ENCODE peak calls at places on chromosomes 16 and 17, in four cellular contexts. One of them, this sample, is unnamed.

GRCh38 chr16:75488322-75488721 is 6.9 kb downstream of the CHST6 start:
- DNase-seq in GM12878: no peak
- DNase-seq in K562: no peak
- DNase-seq in IMR-90: no peak
- DNase-seq in this sample: no peak

GRCh38 chr16:85385463-85386331 is 227.4 kb upstream of the GSE1 start:
- DNase-seq in GM12878: no peak
- DNase-seq in K562: peak; percentile 58
- DNase-seq in IMR-90: no peak
- DNase-seq in this sample: no peak

GRCh38 chr16:79599256-79599836 is 1.2 kb downstream of the MAF start:
- DNase-seq in IMR-90: no peak
- DNase-seq in K562: no peak
- DNase-seq in GM12878: no peak
- DNase-seq in this sample: peak; percentile 6

GRCh38 chr17:78268191-78268874 is 36.9 kb downstream of the TMEM235 start:
- DNase-seq in K562: no peak
- DNase-seq in GM12878: no peak
- DNase-seq in IMR-90: no peak
- DNase-seq in this sample: no peak

GRCh38 chr17:10384175-10384574 is 11.4 kb upstream of the MYH13 start:
- DNase-seq in K562: no peak
- DNase-seq in IMR-90: no peak
- DNase-seq in GM12878: no peak
- DNase-seq in this sample: no peak

GRCh38 chr16:1535391-1536291 is 2.2 kb downstream of the TMEM204 start:
- DNase-seq in K562: peak; percentile 53
- DNase-seq in IMR-90: no peak
- DNase-seq in GM12878: no peak
- DNase-seq in this sample: no peak

GRCh38 chr17:39626671-39627169 is at the start of gene PPP1R1B:
- DNase-seq in IMR-90: no peak
- DNase-seq in K562: no peak
- DNase-seq in GM12878: no peak
- DNase-seq in this sample: no peak

GRCh38 chr17:29245401-29245800 is 1.3 kb upstream of the CRYBA1 start:
- DNase-seq in K562: no peak
- DNase-seq in GM12878: no peak
- DNase-seq in IMR-90: no peak
- DNase-seq in this sample: no peak

GRCh38 chr16:19323596-19323995 is 38.1 kb downstream of the CLEC19A start:
- DNase-seq in IMR-90: no peak
- DNase-seq in GM12878: no peak
- DNase-seq in K562: no peak
- DNase-seq in this sample: no peak

GRCh38 chr16:10408824-10409381 is 23.0 kb downstream of the ATF7IP2 start:
- DNase-seq in K562: no peak
- DNase-seq in IMR-90: no peak
- DNase-seq in GM12878: no peak
- DNase-seq in this sample: peak; percentile 8

GRCh38 chr17:1703063-1703462 is 7.1 kb downstream of the TLCD2 start:
- DNase-seq in K562: no peak
- DNase-seq in IMR-90: peak; percentile 37
- DNase-seq in GM12878: no peak
- DNase-seq in this sample: no peak

GRCh38 chr17:39591958-39592954 is 15.5 kb downstream of the NEUROD2 start:
- DNase-seq in K562: peak; percentile 66
- DNase-seq in GM12878: no peak
- DNase-seq in IMR-90: peak; percentile 50
- DNase-seq in this sample: peak; percentile 34

GRCh38 chr17:81365148-81365600 is 30.1 kb upstream of the BAHCC1 start:
- DNase-seq in IMR-90: peak; percentile 84
- DNase-seq in K562: peak; percentile 68
- DNase-seq in GM12878: no peak
- DNase-seq in this sample: peak; percentile 61

GRCh38 chr16:27902551-27902950 is 161.0 kb downstream of the GSG1L start:
- DNase-seq in K562: no peak
- DNase-seq in IMR-90: no peak
- DNase-seq in GM12878: no peak
- DNase-seq in this sample: no peak

GRCh38 chr17:75109047-75109406 is 742 bp upstream of the ARMC7 start:
- DNase-seq in K562: no peak
- DNase-seq in GM12878: no peak
- DNase-seq in IMR-90: no peak
- DNase-seq in this sample: no peak

GRCh38 chr17:410674-411401 is 58.2 kb upstream of the RPH3AL start:
- DNase-seq in IMR-90: peak; percentile 12
- DNase-seq in GM12878: no peak
- DNase-seq in K562: peak; percentile 29
- DNase-seq in this sample: peak; percentile 17

GRCh38 chr17:13541032-13541480 is 60.7 kb downstream of the HS3ST3A1 start:
- DNase-seq in K562: no peak
- DNase-seq in IMR-90: peak; percentile 96
- DNase-seq in GM12878: no peak
- DNase-seq in this sample: no peak

GRCh38 chr17:58412910-58413630 is 4.3 kb downstream of the RNF43 start:
- DNase-seq in GM12878: no peak
- DNase-seq in IMR-90: peak; percentile 9
- DNase-seq in K562: no peak
- DNase-seq in this sample: no peak

GRCh38 chr17:44353656-44354331 is 8.7 kb downstream of the GRN start:
- DNase-seq in GM12878: no peak
- DNase-seq in K562: peak; percentile 16
- DNase-seq in IMR-90: no peak
- DNase-seq in this sample: no peak

GRCh38 chr17:44356241-44356640 is 7.4 kb downstream of the FAM171A2 start:
- DNase-seq in IMR-90: no peak
- DNase-seq in K562: no peak
- DNase-seq in GM12878: no peak
- DNase-seq in this sample: no peak

GRCh38 chr17:44355310-44355640 is 8.4 kb downstream of the FAM171A2 start:
- DNase-seq in K562: peak; percentile 9
- DNase-seq in GM12878: no peak
- DNase-seq in IMR-90: no peak
- DNase-seq in this sample: no peak

GRCh38 chr17:44355642-44356099 is 8.0 kb downstream of the FAM171A2 start:
- DNase-seq in K562: no peak
- DNase-seq in GM12878: no peak
- DNase-seq in IMR-90: no peak
- DNase-seq in this sample: no peak

GRCh38 chr17:44354582-44355309 is 8.9 kb downstream of the FAM171A2 start:
- DNase-seq in IMR-90: no peak
- DNase-seq in K562: peak; percentile 19
- DNase-seq in GM12878: no peak
- DNase-seq in this sample: no peak
- H2AFZ ChIP-seq in IMR-90: peak overlapping the region; percentile 32
- H2AFZ ChIP-seq in K562: no peak overlapping the region
- H2AFZ ChIP-seq in GM12878: no peak overlapping the region
- H2AFZ ChIP-seq in this sample: no peak overlapping the region

GRCh38 chr16:22386976-22387375 is 12.6 kb upstream of the CDR2 start:
- DNase-seq in K562: no peak
- DNase-seq in GM12878: no peak
- DNase-seq in IMR-90: peak; percentile 95
- DNase-seq in this sample: peak; percentile 90
- TF ChIP-seq FOS in K562: no peak
- TF ChIP-seq FOS in GM12878: no peak
- TF ChIP-seq FOS in IMR-90: peak; percentile 12
- TF ChIP-seq FOS in this sample: peak; percentile 30

GRCh38 chr17:64326420-64327054 is 63.5 kb upstream of the TEX2 start:
- DNase-seq in K562: no peak
- DNase-seq in IMR-90: no peak
- DNase-seq in GM12878: no peak
- DNase-seq in this sample: peak; percentile 77
- H2AFZ ChIP-seq in K562: no peak overlapping the region
- H2AFZ ChIP-seq in IMR-90: peak overlapping the region; percentile 36
- H2AFZ ChIP-seq in GM12878: no peak overlapping the region
- H2AFZ ChIP-seq in this sample: no peak overlapping the region

GRCh38 chr16:21603920-21604319 is 4.5 kb downstream of the METTL9 start:
- DNase-seq in GM12878: no peak
- DNase-seq in K562: no peak
- DNase-seq in IMR-90: peak; percentile 54
- DNase-seq in this sample: no peak
- TF ChIP-seq FOS in GM12878: no peak
- TF ChIP-seq FOS in K562: no peak
- TF ChIP-seq FOS in IMR-90: no peak
- TF ChIP-seq FOS in this sample: no peak

GRCh38 chr16:72996291-72997062 is 51.5 kb downstream of the ZFHX3 start:
- DNase-seq in K562: no peak
- DNase-seq in GM12878: no peak
- DNase-seq in IMR-90: no peak
- DNase-seq in this sample: no peak
- H2AFZ ChIP-seq in K562: no peak overlapping the region
- H2AFZ ChIP-seq in GM12878: no peak overlapping the region
- H2AFZ ChIP-seq in IMR-90: no peak overlapping the region
- H2AFZ ChIP-seq in this sample: no peak overlapping the region

GRCh38 chr17:19707728-19708221 is 8.6 kb downstream of the SLC47A2 start:
- DNase-seq in GM12878: no peak
- DNase-seq in IMR-90: no peak
- DNase-seq in K562: peak; percentile 1
- DNase-seq in this sample: no peak
- TF ChIP-seq FOS in GM12878: no peak
- TF ChIP-seq FOS in IMR-90: no peak
- TF ChIP-seq FOS in K562: no peak
- TF ChIP-seq FOS in this sample: no peak